ENCODE peak calls at places on chromosome 7, in nine cellular contexts. G is PC-3, H is neural progenitor cell, N is PC-9, W is astrocyte, S is MM.1S, L is K562, O is endothelial cell of umbilical vein, V is H1. D is an unnamed sample.
A peak's percentile ranks its signal among the peaks of the same experiment; 100 is the strongest.

GRCh38 chr7:123054357-123055133 is 59.0 kb upstream of the TAS2R16 start:
- DNase-seq in O (peak; percentile 55), W (no peak), H (peak; percentile 65), G (peak; percentile 19), N (no peak), L (no peak), V (no peak), S (no peak), D (peak; percentile 69)

GRCh38 chr7:28356619-28357018 is 55.7 kb upstream of the CREB5 start:
- DNase-seq in N (no peak), H (no peak), G (no peak), V (no peak), W (no peak), S (no peak), L (no peak), O (no peak), D (no peak)

GRCh38 chr7:106561657-106562411 is 99.1 kb downstream of the CCDC71L start:
- DNase-seq in W (no peak), V (no peak), S (no peak), H (no peak), G (no peak), L (no peak), O (no peak), N (no peak), D (no peak)

GRCh38 chr7:44218418-44219201 is 17.8 kb downstream of the YKT6 start:
- DNase-seq in L (peak; percentile 69), O (no peak), H (peak; percentile 88), S (no peak), N (no peak), W (no peak), V (peak; percentile 79), G (no peak), D (peak; percentile 84)

GRCh38 chr7:77550586-77550985 is 13.5 kb downstream of the PTPN12 start:
- DNase-seq in O (no peak), G (no peak), N (no peak), S (no peak), H (no peak), W (peak; percentile 91), L (no peak), V (no peak), D (no peak)

GRCh38 chr7:32357535-32358277 is 132.5 kb downstream of the LSM5 start:
- DNase-seq in O (no peak), S (no peak), W (no peak), V (no peak), L (no peak), H (peak; percentile 52), N (no peak), G (peak; percentile 30), D (peak; percentile 69)

GRCh38 chr7:2440608-2441245 is 35.5 kb downstream of the GRIFIN start:
- DNase-seq in W (no peak), N (peak; percentile 82), S (no peak), H (no peak), G (peak; percentile 51), O (no peak), L (no peak), V (no peak), D (no peak)

GRCh38 chr7:33336820-33337219 is 207.5 kb downstream of the BBS9 start:
- DNase-seq in V (no peak), H (no peak), L (no peak), W (no peak), O (no peak), G (no peak), S (no peak), N (no peak), D (no peak)

GRCh38 chr7:128844777-128845311 is 14.6 kb downstream of the FLNC start:
- DNase-seq in N (no peak), S (no peak), G (no peak), V (no peak), W (no peak), O (no peak), L (no peak), H (no peak), D (no peak)

GRCh38 chr7:128841171-128841690 is 11.0 kb downstream of the FLNC start:
- DNase-seq in S (no peak), O (no peak), L (no peak), N (no peak), H (no peak), W (no peak), G (no peak), V (no peak), D (no peak)

GRCh38 chr7:128841961-128842673 is 11.9 kb downstream of the FLNC start:
- DNase-seq in W (peak; percentile 32), S (peak; percentile 59), L (peak; percentile 80), N (peak; percentile 33), O (peak; percentile 41), G (peak; percentile 33), V (peak; percentile 88), H (peak; percentile 77), D (peak; percentile 82)

GRCh38 chr7:128843938-128844621 is 13.9 kb downstream of the FLNC start:
- DNase-seq in V (no peak), L (no peak), H (no peak), O (no peak), G (no peak), W (no peak), S (no peak), N (no peak), D (no peak)

GRCh38 chr7:128842674-128843641 is 12.8 kb downstream of the FLNC start:
- DNase-seq in N (no peak), S (no peak), L (no peak), O (no peak), V (no peak), W (no peak), H (no peak), G (no peak), D (no peak)
- TF ChIP-seq EZH2 in N (no peak), S (no peak), L (no peak), O (no peak), V (no peak), W (no peak), H (no peak), G (no peak), D (no peak)

GRCh38 chr7:20786779-20787651 is at the start of gene SP8:
- DNase-seq in V (peak; percentile 88), S (no peak), W (no peak), H (peak; percentile 95), L (peak; percentile 89), O (peak; percentile 51), G (no peak), N (no peak), D (peak; percentile 90)
- TF ChIP-seq EZH2 in V (no peak), S (no peak), W (peak; percentile 34), H (no peak), L (no peak), O (peak; percentile 80), G (no peak), N (no peak), D (no peak)

GRCh38 chr7:128167791-128168666 is 73.0 kb upstream of the LEP start:
- DNase-seq in N (no peak), S (no peak), L (no peak), W (no peak), O (no peak), V (peak; percentile 70), H (peak; percentile 40), G (no peak), D (peak; percentile 65)
- TF ChIP-seq EZH2 in N (no peak), S (no peak), L (no peak), W (peak; percentile 93), O (peak; percentile 49), V (no peak), H (peak; percentile 73), G (no peak), D (no peak)

DNA sequence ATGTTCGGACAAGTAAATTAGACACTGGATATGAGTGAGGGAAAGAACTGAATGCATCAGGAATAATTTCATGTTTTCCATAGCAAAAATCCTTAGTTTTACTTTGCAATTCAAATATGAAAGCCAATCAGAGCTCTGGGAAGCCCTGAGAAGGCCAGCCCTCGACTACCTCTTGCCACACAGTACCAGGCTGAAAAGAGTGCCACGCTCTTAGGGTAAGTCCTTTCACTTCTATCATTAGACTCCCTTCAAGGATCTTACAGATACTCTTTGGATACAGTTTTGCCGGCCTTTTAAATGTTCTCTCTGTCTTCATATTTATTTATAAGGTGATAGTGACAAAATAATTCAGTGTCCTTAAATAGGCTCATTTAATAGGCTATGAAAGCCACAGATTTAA is 1.9 kb downstream of the COBL start:
- DNase-seq in W (no peak), L (no peak), N (peak; percentile 45), S (no peak), H (no peak), G (peak; percentile 32), O (no peak), V (peak; percentile 20), D (no peak)
- TF ChIP-seq EZH2 in W (no peak), L (no peak), N (no peak), S (no peak), H (no peak), G (no peak), O (no peak), V (no peak), D (no peak)

GRCh38 chr7:27212587-27213149 is 12.8 kb upstream of the HOXA13 start:
- DNase-seq in W (no peak), L (no peak), S (no peak), N (no peak), G (no peak), V (no peak), O (no peak), H (no peak), D (no peak)

GRCh38 chr7:27213150-27213903 is 13.4 kb upstream of the HOXA13 start:
- DNase-seq in W (no peak), O (no peak), V (peak; percentile 64), S (no peak), N (no peak), L (no peak), G (no peak), H (no peak), D (peak; percentile 69)

GRCh38 chr7:27213904-27214586 is 14.2 kb upstream of the HOXA13 start:
- DNase-seq in W (no peak), O (no peak), S (no peak), H (no peak), L (no peak), G (no peak), N (no peak), V (no peak), D (no peak)

GRCh38 chr7:27215356-27215755 is 15.5 kb upstream of the HOXA13 start:
- DNase-seq in G (no peak), O (no peak), H (no peak), V (no peak), S (no peak), W (no peak), N (no peak), L (no peak), D (no peak)

GRCh38 chr7:27214587-27214950 is 14.7 kb upstream of the HOXA13 start:
- DNase-seq in O (no peak), L (no peak), N (no peak), H (no peak), W (no peak), S (no peak), V (no peak), G (no peak), D (peak; percentile 54)
- TF ChIP-seq EZH2 in O (no peak), L (no peak), N (no peak), H (no peak), W (no peak), S (no peak), V (no peak), G (no peak), D (no peak)